ENCODE peak calls at places on chromosome 10, in six cellular contexts. X is ovary, M is testis, G is right lobe of liver, I is gastrocnemius medialis, K is sigmoid colon. H is an unnamed sample.

GRCh38 chr10:22086730-22087364 is 83.3 kb upstream of the DNAJC1 start:
- DNase-seq in X (peak), M (peak), G (peak), I (peak), K (peak), H (no peak)

GRCh38 chr10:63430091-63430998 is 35.4 kb downstream of the JMJD1C start:
- DNase-seq in X (no peak), M (no peak), G (no peak), I (no peak), K (no peak), H (no peak)

GRCh38 chr10:60310746-60311145 is 78.9 kb downstream of the ANK3 start:
- DNase-seq in X (no peak), M (no peak), G (no peak), I (no peak), K (no peak), H (no peak)

GRCh38 chr10:77201135-77202111 is 436.2 kb downstream of the KCNMA1 start:
- DNase-seq in X (no peak), M (no peak), G (no peak), I (no peak), K (peak), H (no peak)

GRCh38 chr10:1809139-1809755 is 71.9 kb upstream of the ADARB2 start:
- DNase-seq in X (no peak), M (peak), G (no peak), I (no peak), K (no peak), H (no peak)

GRCh38 chr10:48456361-48456804 is 148.5 kb downstream of the ARHGAP22 start:
- DNase-seq in X (peak), M (no peak), G (no peak), I (peak), K (peak), H (no peak)

GRCh38 chr10:114310346-114310745 is 71.3 kb downstream of the VWA2 start:
- DNase-seq in X (no peak), M (no peak), G (peak), I (no peak), K (peak), H (no peak)

GRCh38 chr10:110553905-110554304 is 13.6 kb upstream of the SMC3 start:
- DNase-seq in X (no peak), M (no peak), G (no peak), I (no peak), K (no peak), H (no peak)

GRCh38 chr10:122296363-122297120 is 25.4 kb downstream of the BTBD16 start:
- DNase-seq in X (no peak), M (no peak), G (no peak), I (no peak), K (no peak), H (no peak)

GRCh38 chr10:59876695-59877094 is 29.7 kb downstream of the CCDC6 start:
- DNase-seq in X (no peak), M (no peak), G (no peak), I (no peak), K (no peak), H (no peak)

GRCh38 chr10:120456626-120457430 is at the start of gene PLPP4:
- DNase-seq in X (peak), M (peak), G (no peak), I (no peak), K (no peak), H (no peak)

GRCh38 chr10:86312701-86313270 is 53.8 kb downstream of the GRID1 start:
- DNase-seq in X (no peak), M (no peak), G (no peak), I (no peak), K (peak), H (no peak)

GRCh38 chr10:119675483-119676170 is 24.4 kb downstream of the BAG3 start:
- DNase-seq in X (no peak), M (no peak), G (no peak), I (peak), K (no peak), H (no peak)

GRCh38 chr10:71748671-71749191 is 24.6 kb downstream of the VSIR start:
- DNase-seq in X (peak), M (peak), G (peak), I (peak), K (peak), H (peak)

GRCh38 chr10:52391927-52392602 is 78.0 kb downstream of the DKK1 start:
- DNase-seq in X (no peak), M (no peak), G (no peak), I (no peak), K (no peak), H (no peak)

GRCh38 chr10:107163904-107164861 is at the start of gene SORCS1:
- DNase-seq in X (no peak), M (peak), G (peak), I (no peak), K (peak), H (no peak)

GRCh38 chr10:12638103-12638502 is 288.8 kb downstream of the CAMK1D start:
- DNase-seq in X (no peak), M (no peak), G (no peak), I (no peak), K (no peak), H (no peak)

GRCh38 chr10:123306290-123306689 is 152.1 kb downstream of the BUB3 start:
- DNase-seq in X (no peak), M (no peak), G (no peak), I (no peak), K (no peak), H (no peak)

GRCh38 chr10:110171032-110171431 is 36.4 kb upstream of the MXI1 start:
- DNase-seq in X (no peak), M (peak), G (no peak), I (no peak), K (no peak), H (no peak)

GRCh38 chr10:12041766-12042408 is 722 bp downstream of the UPF2 start:
- DNase-seq in X (no peak), M (peak), G (peak), I (peak), K (no peak), H (no peak)

GRCh38 chr10:663844-664243 is 25.6 kb downstream of the DIP2C start:
- DNase-seq in X (no peak), M (peak), G (no peak), I (no peak), K (no peak), H (no peak)
- TF ChIP-seq POLR2A in X (no peak), M (no peak), G (no peak), I (no peak), K (no peak), H (no peak)

DNA sequence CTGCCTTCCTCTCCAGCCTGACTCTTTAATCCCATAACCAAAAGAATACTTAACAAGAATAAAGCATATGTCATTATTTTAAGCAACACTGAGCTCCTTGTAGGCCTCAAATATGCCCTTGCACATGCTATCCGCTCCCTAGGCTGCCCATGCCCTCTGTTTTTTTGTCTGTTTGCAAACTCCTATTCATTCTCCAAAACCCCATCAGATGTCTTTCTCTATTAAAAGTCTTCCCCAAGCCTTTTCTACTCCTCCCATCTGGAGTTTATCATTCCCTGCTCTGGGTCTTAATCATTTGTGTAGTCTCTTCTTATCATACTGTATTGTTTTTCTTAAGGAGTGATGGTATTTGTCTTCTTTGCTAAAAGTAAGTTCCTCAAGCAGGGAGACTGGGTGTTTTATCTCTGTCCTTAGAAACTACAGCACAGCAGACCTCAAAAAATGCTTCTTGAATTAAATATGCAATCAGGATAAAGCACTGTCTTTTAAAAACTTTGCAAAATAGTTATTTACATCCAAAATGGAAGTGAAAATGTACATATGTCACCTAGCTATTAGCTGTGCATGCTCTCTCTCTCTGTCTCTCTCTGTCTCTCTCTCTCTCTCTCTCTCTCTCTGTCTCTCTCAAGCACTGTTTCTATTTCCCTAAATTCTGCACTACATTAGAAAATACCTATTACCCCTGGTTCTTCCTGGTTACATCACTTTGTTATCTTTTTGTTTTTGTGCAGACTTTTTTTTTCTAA is 56.5 kb upstream of the OPALIN start:
- DNase-seq in X (no peak), M (no peak), G (no peak), I (no peak), K (no peak), H (no peak)
- TF ChIP-seq CTCF in X (no peak), M (no peak), G (no peak), I (no peak), K (no peak), H (no peak)

DNA sequence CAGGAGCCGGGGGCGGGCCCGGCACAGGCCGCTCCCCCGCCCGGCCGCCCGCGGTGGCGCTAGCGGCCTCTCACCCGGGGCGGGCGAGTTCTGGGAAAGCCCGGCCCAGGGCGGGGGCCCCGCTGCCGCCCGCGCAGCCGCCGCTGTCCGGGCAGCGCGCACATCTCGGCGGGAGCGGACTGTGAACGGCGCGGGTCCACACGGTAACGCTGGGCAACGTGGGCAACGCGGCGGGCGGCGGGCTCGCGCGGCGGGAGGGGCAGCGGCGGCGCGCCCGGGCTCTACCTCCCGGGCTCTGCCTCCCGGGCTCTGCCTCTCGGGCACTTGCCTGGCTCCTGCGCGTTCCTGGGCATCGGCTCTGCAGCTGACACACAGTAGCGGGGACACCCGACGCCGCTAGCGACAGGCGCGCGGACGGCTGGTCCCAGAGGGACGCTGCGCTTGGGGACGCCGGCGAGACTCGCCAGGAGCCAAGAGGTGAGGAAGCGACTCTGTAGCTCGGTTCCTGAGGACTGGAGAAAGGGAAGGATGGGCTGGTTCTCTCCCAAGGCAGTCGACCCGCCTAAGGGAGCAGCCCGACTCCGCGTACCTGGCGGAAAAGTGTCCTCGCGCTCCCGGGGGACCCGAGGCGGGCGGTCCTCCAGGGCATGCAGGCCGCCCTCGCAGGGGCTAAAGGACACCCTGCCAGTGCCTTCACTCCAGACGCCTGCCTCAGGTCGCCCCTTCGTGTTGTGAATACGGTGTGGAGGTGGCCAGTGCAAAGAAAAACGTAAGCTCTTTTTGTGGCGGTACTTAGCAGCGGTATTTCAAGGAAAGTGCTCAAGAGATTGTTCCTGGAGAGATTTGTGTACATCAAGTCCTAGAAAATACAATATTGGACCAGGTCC is at the start of gene PLCE1:
- DNase-seq in X (peak), M (peak), G (peak), I (peak), K (peak), H (no peak)
- TF ChIP-seq POLR2A in X (peak), M (no peak), G (peak), I (peak), K (no peak), H (no peak)

DNA sequence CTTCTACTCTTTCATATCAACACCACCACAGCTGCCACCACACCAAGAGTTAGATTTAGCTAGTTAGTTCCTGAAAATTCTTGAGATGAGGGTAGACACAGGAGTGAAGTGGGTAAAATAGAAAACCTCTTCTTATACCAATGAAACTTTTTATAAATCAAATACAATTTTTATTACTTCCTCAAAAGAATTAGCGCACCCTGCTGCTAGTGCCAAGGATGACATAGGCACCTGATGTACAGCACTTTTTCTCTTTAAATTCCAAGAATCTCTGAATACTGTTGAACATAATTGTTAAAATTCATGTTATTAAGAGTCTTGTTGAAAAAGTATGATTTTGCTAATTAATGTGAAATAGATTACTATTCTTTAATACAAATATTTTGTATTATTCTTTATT is 11.4 kb downstream of the ZWINT start:
- DNase-seq in X (no peak), M (no peak), G (no peak), I (no peak), K (no peak), H (no peak)
- TF ChIP-seq CTCF in X (no peak), M (no peak), G (no peak), I (no peak), K (no peak), H (no peak)

DNA sequence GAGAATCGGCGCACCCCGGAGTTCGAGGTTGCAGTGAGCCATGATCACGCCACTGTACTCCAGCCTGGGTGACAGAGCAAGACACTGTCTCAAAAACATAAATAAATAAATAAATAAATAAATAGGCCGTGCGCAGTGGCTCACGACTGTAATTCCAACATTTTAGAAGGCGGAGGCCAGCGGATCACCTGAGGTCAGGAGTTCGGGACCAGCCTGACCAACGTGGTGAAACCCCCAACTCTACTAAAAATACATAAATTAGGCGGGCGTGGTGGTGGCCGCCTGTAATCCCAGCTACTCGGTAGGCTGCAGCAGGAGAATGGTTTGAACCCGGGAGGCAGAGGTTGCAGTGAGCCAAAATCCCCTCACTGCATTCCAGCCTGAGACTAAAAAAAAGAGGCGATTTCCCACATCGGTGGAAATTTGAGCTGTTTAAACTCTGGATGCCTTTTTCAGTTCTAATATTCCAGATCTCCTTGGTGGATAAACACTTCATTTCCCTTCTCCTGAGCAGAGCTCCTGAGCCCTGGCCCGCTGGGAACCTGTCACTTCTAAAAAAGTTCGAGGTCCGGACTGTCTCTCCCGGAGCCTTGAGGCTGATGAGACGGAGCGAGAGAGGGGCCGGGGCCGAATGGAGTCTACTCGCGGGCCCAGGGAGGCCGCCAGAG is 2.0 kb upstream of the NFKB2 start:
- DNase-seq in X (no peak), M (no peak), G (no peak), I (no peak), K (no peak), H (no peak)
- TF ChIP-seq POLR2A in X (no peak), M (no peak), G (no peak), I (no peak), K (no peak), H (no peak)

DNA sequence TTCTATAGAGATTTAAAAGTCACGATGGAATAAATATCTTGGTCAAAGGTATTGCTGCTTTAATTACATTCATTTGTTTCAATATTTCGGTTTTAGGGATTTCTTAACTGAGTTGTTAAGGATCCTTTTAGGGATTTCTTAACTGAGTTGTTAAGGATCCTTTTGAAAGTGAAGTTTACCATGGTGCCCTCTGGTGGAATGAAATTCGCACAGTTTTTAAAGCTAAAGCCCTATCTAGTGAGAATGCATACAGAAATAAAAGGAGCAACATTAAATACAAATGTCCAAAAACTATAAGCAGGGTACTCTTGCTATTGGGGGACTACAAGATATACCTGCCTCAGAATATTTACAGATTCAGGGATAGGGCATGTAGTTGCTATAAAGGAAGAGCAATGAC is 193.7 kb downstream of the RNLS start:
- DNase-seq in X (peak), M (peak), G (no peak), I (no peak), K (no peak), H (no peak)
- TF ChIP-seq CTCF in X (peak), M (peak), G (peak), I (peak), K (peak), H (peak)

DNA sequence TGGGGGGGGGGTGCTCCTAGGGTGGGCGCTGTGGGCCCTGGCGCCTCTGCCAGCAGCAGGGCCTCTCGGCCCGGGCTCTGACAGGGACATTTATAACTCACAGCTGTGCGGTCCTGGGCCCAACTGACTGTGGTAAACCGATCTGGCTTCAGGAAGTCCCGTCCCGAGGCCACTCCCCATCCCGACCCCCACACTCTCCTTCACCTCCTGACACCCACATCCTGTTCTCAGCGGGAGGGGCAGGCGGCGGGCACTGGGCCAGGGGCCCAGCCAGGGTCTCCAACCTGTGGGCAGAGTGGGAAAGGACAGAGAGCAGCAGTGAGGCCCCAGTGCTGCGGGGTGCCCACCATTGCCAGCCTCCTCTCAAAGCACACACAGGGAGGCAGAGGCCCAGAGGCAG is 69.1 kb downstream of the ZMIZ1 start:
- DNase-seq in X (peak), M (no peak), G (no peak), I (peak), K (peak), H (no peak)
- TF ChIP-seq POLR2A in X (no peak), M (no peak), G (no peak), I (peak), K (no peak), H (no peak)

H was measured in esophagus squamous epithelium.